ENCODE peak calls at places on chromosome 18, in six cellular contexts. T is AG04450, Y is HT-29, S is mesendoderm, R is ACHN, P is OCI-LY7. Z is an unnamed sample.

GRCh38 chr18:47410139-47410538 is 158.7 kb upstream of the SKOR2 start:
- DNase-seq in R (no peak), S (no peak), Y (no peak), T (no peak), P (no peak), Z (no peak)

GRCh38 chr18:3623769-3624545 is 174.0 kb downstream of the TGIF1 start:
- DNase-seq in T (peak), R (peak), Y (peak), P (no peak), S (peak), Z (peak)

GRCh38 chr18:63831080-63831788 is 56.0 kb downstream of the SERPINB7 start:
- DNase-seq in R (no peak), Y (no peak), S (peak), T (no peak), P (no peak), Z (peak)

GRCh38 chr18:80088823-80089222 is 20.2 kb upstream of the ADNP2 start:
- DNase-seq in Y (no peak), P (no peak), R (no peak), S (no peak), T (no peak), Z (no peak)

GRCh38 chr18:48208432-48208948 is 200.7 kb downstream of the ZBTB7C start:
- DNase-seq in Y (peak), P (no peak), T (no peak), R (no peak), S (no peak), Z (no peak)

GRCh38 chr18:74579704-74580103 is 18.0 kb upstream of the ZNF407 start:
- DNase-seq in S (peak), T (no peak), R (peak), P (no peak), Y (no peak), Z (no peak)

GRCh38 chr18:30999186-30999585 is 43.4 kb downstream of the DSC3 start:
- DNase-seq in R (peak), S (no peak), T (no peak), P (no peak), Y (peak), Z (no peak)

GRCh38 chr18:78583739-78584066 is 395.9 kb upstream of the SALL3 start:
- DNase-seq in T (no peak), Y (no peak), S (no peak), P (no peak), R (no peak), Z (no peak)

GRCh38 chr18:34723143-34723542 is 13.0 kb downstream of the DTNA start:
- DNase-seq in P (no peak), T (no peak), R (no peak), Y (no peak), S (no peak), Z (no peak)

GRCh38 chr18:49006641-49007136 is 55.9 kb upstream of the SMAD7 start:
- DNase-seq in Y (no peak), R (no peak), S (no peak), T (no peak), P (no peak), Z (no peak)

GRCh38 chr18:12342661-12343060 is 34.4 kb downstream of the AFG3L2 start:
- DNase-seq in R (no peak), S (no peak), Y (no peak), P (no peak), T (no peak), Z (no peak)

GRCh38 chr18:26547302-26548143 is 830 bp downstream of the KCTD1 start:
- DNase-seq in Y (no peak), P (peak), R (no peak), T (peak), S (peak), Z (no peak)

GRCh38 chr18:79792988-79793355 is 4.8 kb upstream of the KCNG2 start:
- DNase-seq in Y (no peak), S (no peak), R (no peak), P (no peak), T (no peak), Z (no peak)

GRCh38 chr18:1541478-1541877 is 636.8 kb downstream of the ADCYAP1 start:
- DNase-seq in R (no peak), S (peak), P (no peak), T (no peak), Y (no peak), Z (no peak)

GRCh38 chr18:24022141-24022540 is 7.6 kb downstream of the TTC39C start:
- DNase-seq in Y (peak), T (no peak), S (no peak), P (no peak), R (no peak), Z (no peak)

GRCh38 chr18:657311-657997 is at the start of gene TYMS:
- DNase-seq in T (no peak), S (peak), P (peak), Y (peak), R (peak), Z (peak)

GRCh38 chr18:77058186-77058847 is 74.3 kb downstream of the MBP start:
- DNase-seq in T (no peak), R (no peak), P (no peak), S (no peak), Y (no peak), Z (no peak)

GRCh38 chr18:54958711-54959625 is at the start of gene CCDC68:
- DNase-seq in P (no peak), R (peak), T (no peak), Y (peak), S (peak), Z (peak)

Z was measured in SW480.